ENCODE peak calls at places on chromosomes 16 and 17, in five cellular contexts. K is omental fat pad, R is anterior cingulate cortex, N is cardiac fibroblast, I is thoracic aorta. G is an unnamed sample.

GRCh38 chr17:17971431-17972125 is 622 bp downstream of the TOM1L2 start:
- DNase-seq in K (no peak), R (peak), N (no peak), I (no peak), G (peak)

GRCh38 chr17:74768069-74768762 is 7.9 kb downstream of the NAT9 start:
- DNase-seq in K (no peak), R (peak), N (peak), I (peak), G (no peak)

GRCh38 chr16:89143201-89143741 is 28.3 kb upstream of the CDH15 start:
- DNase-seq in K (no peak), R (no peak), N (no peak), I (no peak), G (no peak)

GRCh38 chr16:80254970-80255369 is 285.8 kb upstream of the DYNLRB2 start:
- DNase-seq in K (no peak), R (no peak), N (no peak), I (no peak), G (no peak)

GRCh38 chr17:2020721-2021120 is 4.4 kb downstream of the RTN4RL1 start:
- DNase-seq in K (no peak), R (no peak), N (no peak), I (no peak), G (no peak)

GRCh38 chr17:60720763-60721531 is 43.3 kb downstream of the BCAS3 start:
- DNase-seq in K (no peak), R (peak), N (peak), I (no peak), G (peak)

GRCh38 chr16:23079683-23080221 is 69.5 kb downstream of the USP31 start:
- DNase-seq in K (no peak), R (no peak), N (no peak), I (no peak), G (no peak)

GRCh38 chr17:44892250-44892649 is 7.0 kb downstream of the EFTUD2 start:
- DNase-seq in K (no peak), R (no peak), N (no peak), I (no peak), G (no peak)

GRCh38 chr16:782766-783403 is 5.3 kb downstream of the RPUSD1 start:
- DNase-seq in K (no peak), R (no peak), N (no peak), I (no peak), G (no peak)

GRCh38 chr17:835263-835662 is 53.1 kb downstream of the MRM3 start:
- DNase-seq in K (no peak), R (no peak), N (peak), I (no peak), G (peak)

G was measured in lower leg skin.